ENCODE peak calls at places on chromosomes 2 and 18, in nine cellular contexts. Q, V, Z, E, A, K, G, J and W are unnamed samples.

GRCh38 chr2:9462872-9463697 is 11.3 kb upstream of the IAH1 start:
- DNase-seq in E (no peak), J (no peak), Z (no peak), Q (no peak), K (no peak), G (no peak), A (no peak), V (no peak), W (no peak)

GRCh38 chr2:32523711-32524110 is 104.1 kb upstream of the TTC27 start:
- DNase-seq in V (no peak), A (peak; percentile 25), Q (no peak), E (no peak), Z (no peak), J (no peak), K (no peak), G (no peak), W (no peak)

GRCh38 chr2:136444323-136444722 is 321.0 kb upstream of the THSD7B start:
- DNase-seq in G (no peak), V (no peak), A (no peak), K (no peak), Q (no peak), J (no peak), Z (no peak), E (no peak), W (no peak)

GRCh38 chr2:105180491-105180972 is 61.0 kb upstream of the GPR45 start:
- DNase-seq in K (no peak), E (no peak), G (no peak), J (no peak), Z (no peak), V (peak; percentile 15), A (no peak), Q (no peak), W (no peak)

GRCh38 chr2:152542995-152543481 is 174.2 kb downstream of the PRPF40A start:
- DNase-seq in K (no peak), Q (peak; percentile 18), A (peak; percentile 99), G (no peak), J (peak; percentile 96), Z (peak; percentile 87), E (no peak), V (no peak), W (no peak)

GRCh38 chr2:68857855-68858456 is 13.2 kb downstream of the BMP10 start:
- DNase-seq in V (no peak), Z (no peak), A (no peak), G (no peak), J (no peak), E (no peak), Q (no peak), K (no peak), W (no peak)

GRCh38 chr2:218329027-218329825 is 27.4 kb upstream of the CATIP start:
- DNase-seq in J (no peak), V (no peak), G (no peak), A (no peak), Z (no peak), K (no peak), E (peak; percentile 75), Q (no peak), W (peak; percentile 67)

GRCh38 chr2:90069290-90069894 is 1377.9 kb downstream of the RPIA start:
- DNase-seq in K (no peak), E (peak; percentile 49), A (no peak), J (no peak), Z (no peak), G (peak; percentile 44), V (peak; percentile 57), Q (no peak), W (peak; percentile 86)

GRCh38 chr2:162967137-162967536 is 128.6 kb upstream of the KCNH7 start:
- DNase-seq in K (no peak), J (no peak), Q (no peak), V (no peak), E (no peak), A (no peak), Z (no peak), G (no peak), W (no peak)

GRCh38 chr2:233816771-233817170 is 37.6 kb downstream of the HJURP start:
- DNase-seq in V (no peak), J (no peak), Q (no peak), A (no peak), K (no peak), G (no peak), E (no peak), Z (no peak), W (no peak)

GRCh38 chr18:57497372-57498294 is 62.5 kb downstream of the ONECUT2 start:
- DNase-seq in K (no peak), Q (no peak), A (peak; percentile 3), G (no peak), V (no peak), Z (no peak), E (no peak), J (peak; percentile 18), W (no peak)

GRCh38 chr2:106159867-106160785 is 34.0 kb downstream of the UXS1 start:
- DNase-seq in A (no peak), J (no peak), K (no peak), E (peak; percentile 29), Q (no peak), G (no peak), V (no peak), Z (no peak), W (no peak)

DNA sequence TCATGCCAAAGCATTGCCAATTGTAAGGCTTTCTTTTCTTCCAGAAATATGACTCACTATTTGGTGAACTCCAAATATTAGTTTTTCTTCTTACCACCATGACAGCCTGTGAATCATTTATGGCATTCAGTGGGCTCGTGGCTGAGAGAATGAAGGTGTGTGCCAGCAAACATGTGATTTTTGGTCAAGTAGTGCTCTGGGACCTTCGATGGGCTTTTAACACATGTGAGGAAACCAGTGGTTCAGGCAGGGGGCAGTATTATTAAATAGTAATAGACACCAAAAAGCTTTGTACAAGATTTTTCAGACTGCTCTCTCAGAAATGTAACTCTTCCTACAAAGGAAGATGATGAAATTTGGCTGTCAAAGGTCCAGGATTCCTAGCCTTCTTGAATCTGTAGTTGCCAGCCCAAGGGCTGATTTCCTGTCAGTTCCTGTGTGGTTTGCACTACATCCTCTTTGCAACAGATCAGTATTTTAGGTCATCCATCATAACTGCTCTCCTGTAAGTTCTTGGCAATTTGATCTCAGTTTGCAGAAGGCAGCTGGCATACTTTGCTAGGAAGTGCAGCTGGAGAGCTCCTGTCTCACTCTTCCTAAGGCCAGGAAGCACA is 64.3 kb downstream of the BABAM2 start:
- DNase-seq in V (no peak), J (peak; percentile 96), K (no peak), Q (no peak), A (peak; percentile 100), E (no peak), G (no peak), Z (peak; percentile 95), W (no peak)
- TF ChIP-seq CTCF in V (no peak), J (peak; percentile 42), K (peak; percentile 52), Q (no peak), A (peak; percentile 51), E (no peak), G (no peak), Z (peak; percentile 49), W (no peak)

DNA sequence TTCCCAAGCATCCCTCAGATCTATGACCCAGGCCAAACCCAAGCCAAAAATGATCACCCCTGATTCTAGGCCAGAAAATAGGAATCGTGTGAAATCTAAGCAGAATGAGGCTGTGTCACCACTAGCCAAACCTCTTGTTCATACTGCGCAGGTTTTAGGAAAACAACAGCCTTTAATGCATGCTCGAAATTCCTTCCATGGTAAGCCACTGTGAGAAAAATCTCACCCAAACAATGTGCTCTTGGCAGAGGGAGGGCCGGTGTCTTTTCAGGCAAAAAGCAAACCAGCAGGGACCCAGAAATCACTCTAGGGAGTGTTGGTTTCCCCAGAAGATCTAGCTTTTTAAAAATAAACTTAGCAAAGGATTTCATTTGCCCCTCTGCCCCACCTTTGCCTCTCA is 71.2 kb upstream of the FOSL2 start:
- DNase-seq in A (peak; percentile 94), V (no peak), E (no peak), G (no peak), Q (no peak), K (no peak), Z (no peak), J (peak; percentile 92), W (no peak)
- TF ChIP-seq CTCF in A (no peak), V (no peak), E (no peak), G (no peak), Q (no peak), K (no peak), Z (no peak), J (no peak), W (no peak)

GRCh38 chr2:191929288-191929687 is 82.4 kb upstream of the CAVIN2 start:
- DNase-seq in Q (no peak), E (no peak), G (no peak), Z (no peak), J (no peak), K (no peak), V (no peak), A (no peak), W (no peak)

GRCh38 chr2:191933307-191934105 is 86.6 kb upstream of the CAVIN2 start:
- DNase-seq in Z (peak; percentile 37), E (peak; percentile 27), Q (no peak), K (no peak), A (peak; percentile 24), J (no peak), V (no peak), G (no peak), W (peak; percentile 33)

GRCh38 chr2:191931332-191931731 is 84.4 kb upstream of the CAVIN2 start:
- DNase-seq in G (no peak), Z (no peak), A (no peak), E (no peak), J (no peak), Q (no peak), K (no peak), V (no peak), W (no peak)

GRCh38 chr2:191930205-191930604 is 83.3 kb upstream of the CAVIN2 start:
- DNase-seq in K (no peak), A (no peak), E (no peak), J (no peak), V (no peak), Z (no peak), Q (no peak), G (no peak), W (no peak)

DNA sequence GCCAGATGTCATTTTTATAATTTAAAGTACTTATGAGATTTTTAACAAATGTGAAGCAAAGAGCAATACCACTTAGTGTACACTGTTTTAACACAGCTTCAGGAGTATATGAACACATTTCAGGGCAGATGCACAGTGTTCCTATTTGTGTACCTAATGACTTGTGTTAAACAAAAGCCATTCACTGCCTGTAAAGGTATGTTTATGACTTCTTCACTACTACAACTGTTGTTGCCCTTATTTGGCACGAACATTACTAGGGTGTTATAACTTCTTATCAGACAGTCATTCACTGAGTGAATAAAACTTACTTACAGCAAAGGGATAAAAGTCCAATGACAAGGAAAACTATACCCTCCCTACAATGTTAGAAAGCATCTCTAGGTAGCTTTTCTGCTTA is 85.4 kb upstream of the CAVIN2 start:
- DNase-seq in Z (no peak), K (no peak), A (no peak), Q (no peak), J (no peak), G (no peak), V (no peak), E (no peak), W (no peak)
- TF ChIP-seq CTCF in Z (no peak), K (no peak), A (no peak), Q (no peak), J (no peak), G (no peak), V (no peak), E (no peak), W (no peak)

DNA sequence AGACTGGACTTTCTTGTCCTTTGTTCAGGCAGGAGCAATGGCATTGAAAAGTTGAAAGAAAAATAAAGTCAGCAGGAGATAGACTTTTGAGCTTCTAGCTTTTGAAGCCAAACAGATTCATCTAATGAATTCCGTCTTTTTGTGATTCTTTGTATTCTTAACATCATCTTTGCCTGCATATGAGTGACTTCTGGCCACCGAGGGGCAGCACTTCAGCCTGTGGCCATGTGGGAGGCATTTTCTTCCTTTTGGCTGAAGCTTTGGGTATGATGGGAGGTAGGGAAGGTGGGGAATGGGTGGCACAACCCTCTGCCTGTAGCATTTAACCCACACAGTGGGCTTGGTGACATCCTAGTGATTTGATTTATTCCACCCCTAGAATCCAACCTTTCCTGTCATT is 220.6 kb downstream of the SETBP1 start:
- DNase-seq in J (no peak), A (no peak), Q (no peak), E (no peak), G (no peak), Z (no peak), V (no peak), K (no peak), W (peak; percentile 31)
- TF ChIP-seq CTCF in J (peak; percentile 12), A (peak; percentile 41), Q (peak; percentile 24), E (peak; percentile 21), G (no peak), Z (peak; percentile 21), V (no peak), K (peak; percentile 26), W (peak; percentile 27)